ENCODE peak calls at places on chromosomes 6 and 20, in seven cellular contexts. J is GM23338, S is GM23248, F is OCI-LY7, H is MM.1S, K is PC-3, B is hepatocyte. I is an unnamed sample.

GRCh38 chr6:129667621-129668020 is 42.4 kb downstream of the ARHGAP18 start:
- DNase-seq in F (no peak), K (peak), J (no peak), B (no peak), S (peak), H (no peak), I (no peak)

GRCh38 chr20:52454660-52455059 is 263.1 kb upstream of the ZFP64 start:
- DNase-seq in F (no peak), K (no peak), H (no peak), S (peak), B (no peak), J (no peak), I (no peak)

GRCh38 chr6:30555428-30556005 is 772 bp downstream of the GNL1 start:
- DNase-seq in K (no peak), B (peak), S (peak), H (no peak), F (peak), J (peak), I (peak)

GRCh38 chr6:13454286-13455221 is 32.8 kb downstream of the GFOD1 start:
- DNase-seq in S (peak), B (no peak), J (no peak), H (no peak), F (peak), K (peak), I (no peak)

GRCh38 chr6:112437053-112437452 is 89.9 kb downstream of the RFPL4B start:
- DNase-seq in K (no peak), H (no peak), B (no peak), F (no peak), J (no peak), S (no peak), I (no peak)

GRCh38 chr20:38081575-38081974 is 48.0 kb downstream of the RPRD1B start:
- DNase-seq in F (no peak), H (no peak), K (no peak), B (no peak), S (no peak), J (no peak), I (no peak)

GRCh38 chr6:16523550-16524379 is 237.5 kb downstream of the ATXN1 start:
- DNase-seq in H (no peak), K (no peak), B (no peak), J (no peak), S (peak), F (no peak), I (no peak)

GRCh38 chr20:41048475-41049242 is 20.0 kb downstream of the TOP1 start:
- DNase-seq in F (peak), S (no peak), K (no peak), J (peak), B (no peak), H (no peak), I (peak)

GRCh38 chr6:150177260-150178246 is 34.7 kb downstream of the PPP1R14C start:
- DNase-seq in H (no peak), K (no peak), F (no peak), S (no peak), J (no peak), B (peak), I (no peak)

GRCh38 chr6:37244430-37245310 is 12.9 kb upstream of the TBC1D22B start:
- DNase-seq in F (no peak), B (peak), S (peak), J (no peak), K (peak), H (no peak), I (no peak)

GRCh38 chr6:53517021-53517420 is 27.9 kb downstream of the GCLC start:
- DNase-seq in K (peak), J (no peak), S (peak), B (no peak), F (no peak), H (no peak), I (no peak)

GRCh38 chr6:81766482-81767069 is 14.1 kb upstream of the TENT5A start:
- DNase-seq in H (no peak), B (peak), S (peak), J (no peak), K (peak), F (no peak), I (no peak)

GRCh38 chr6:111121789-111122350 is 34.6 kb downstream of the SLC16A10 start:
- DNase-seq in H (no peak), B (no peak), S (no peak), K (no peak), J (no peak), F (no peak), I (no peak)

GRCh38 chr6:25217275-25217674 is 61.9 kb upstream of the CARMIL1 start:
- DNase-seq in B (no peak), H (no peak), J (no peak), K (no peak), F (no peak), S (peak), I (no peak)

GRCh38 chr6:25219581-25220249 is 59.5 kb upstream of the CARMIL1 start:
- DNase-seq in F (no peak), J (no peak), B (no peak), H (no peak), K (no peak), S (peak), I (no peak)

GRCh38 chr6:25218346-25218745 is 60.8 kb upstream of the CARMIL1 start:
- DNase-seq in J (no peak), H (no peak), K (no peak), B (no peak), F (no peak), S (no peak), I (no peak)

GRCh38 chr6:25219147-25219546 is 60.0 kb upstream of the CARMIL1 start:
- DNase-seq in B (no peak), S (no peak), K (no peak), H (no peak), F (no peak), J (no peak), I (no peak)

GRCh38 chr6:25215881-25216280 is 63.3 kb upstream of the CARMIL1 start:
- DNase-seq in B (no peak), F (no peak), J (no peak), K (no peak), S (no peak), H (no peak), I (no peak)
- TF ChIP-seq EZH2phosphoT487 in B (no peak), F (no peak), J (no peak), K (no peak), S (no peak), H (no peak), I (no peak)

GRCh38 chr20:36466089-36466488 is 75.2 kb upstream of the MYL9 start:
- DNase-seq in S (peak), J (no peak), K (no peak), F (peak), B (no peak), H (no peak), I (no peak)
- TF ChIP-seq EZH2phosphoT487 in S (no peak), J (no peak), K (no peak), F (no peak), B (no peak), H (no peak), I (no peak)

GRCh38 chr6:34642427-34642826 is 54.1 kb downstream of the ILRUN start:
- DNase-seq in K (no peak), B (no peak), S (no peak), J (no peak), H (no peak), F (no peak), I (no peak)
- TF ChIP-seq EZH2phosphoT487 in K (no peak), B (no peak), S (no peak), J (no peak), H (no peak), F (no peak), I (no peak)

DNA sequence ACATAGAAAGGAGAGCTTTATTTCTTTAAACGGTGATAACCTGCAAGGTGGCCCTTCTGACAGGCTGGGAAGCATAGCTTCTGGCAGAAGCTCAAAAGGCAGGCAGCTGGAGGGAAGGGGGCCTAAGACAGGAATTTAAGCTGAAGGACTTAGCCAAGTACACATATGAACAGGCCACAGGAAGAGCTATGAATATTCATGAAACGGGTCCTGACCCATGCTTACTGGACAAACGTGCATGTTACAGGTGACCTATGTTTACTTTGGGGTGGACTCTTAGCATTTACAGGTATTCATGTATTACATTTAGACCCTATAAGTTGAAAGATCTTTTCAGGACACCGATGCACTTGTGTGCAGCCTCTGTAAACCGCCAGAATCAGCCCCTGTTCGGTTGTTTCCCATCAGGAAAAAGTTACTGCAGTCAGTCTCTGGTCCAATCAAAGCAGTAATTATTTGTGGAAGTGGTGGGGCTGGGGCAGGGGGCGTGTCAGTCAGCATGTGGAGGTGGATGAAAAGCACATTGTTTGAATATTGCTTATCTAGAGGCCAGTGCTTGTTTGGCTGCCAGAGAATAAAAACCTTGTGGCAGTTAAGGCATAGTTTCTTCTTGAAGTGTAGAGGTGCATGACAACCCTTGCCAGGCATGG is 2.9 kb upstream of the GZF1 start:
- DNase-seq in F (no peak), H (no peak), K (no peak), J (no peak), S (no peak), B (peak), I (no peak)
- TF ChIP-seq EZH2phosphoT487 in F (no peak), H (no peak), K (no peak), J (no peak), S (no peak), B (no peak), I (no peak)

I was measured in neural progenitor cell.